ENCODE peak calls at places on chromosome 1, in nine cellular contexts. U is A549, Y is suprapubic skin, R is esophagus squamous epithelium, N is right lobe of liver, H is heart left ventricle, B is IMR-90, M is thyroid gland, I is body of pancreas. S is an unnamed sample.

GRCh38 chr1:169326644-169327316 is 40.8 kb downstream of the NME7 start:
- DNase-seq in U (no peak), Y (no peak), R (no peak), N (no peak), H (no peak), B (peak), M (no peak), I (no peak), S (no peak)

GRCh38 chr1:175419684-175420490 is 227.3 kb upstream of the KIAA0040 start:
- DNase-seq in U (no peak), Y (no peak), R (no peak), N (no peak), H (no peak), B (no peak), M (no peak), I (peak), S (no peak)

GRCh38 chr1:36089393-36090121 is 865 bp downstream of the ADPRS start:
- DNase-seq in U (no peak), Y (no peak), R (no peak), N (no peak), H (no peak), B (peak), M (peak), I (no peak), S (peak)

GRCh38 chr1:8880068-8880676 is 1.7 kb upstream of the ENO1 start:
- DNase-seq in U (peak), Y (no peak), R (no peak), N (peak), H (no peak), B (peak), M (peak), I (peak), S (no peak)

GRCh38 chr1:160260436-160261382 is 1.6 kb downstream of the DCAF8 start:
- DNase-seq in U (no peak), Y (no peak), R (no peak), N (no peak), H (no peak), B (peak), M (peak), I (no peak), S (no peak)

GRCh38 chr1:203287109-203287893 is 18.0 kb upstream of the BTG2 start:
- DNase-seq in U (no peak), Y (no peak), R (peak), N (peak), H (peak), B (no peak), M (no peak), I (peak), S (peak)

GRCh38 chr1:22048351-22049192 is 3.9 kb upstream of the CDC42 start:
- DNase-seq in U (no peak), Y (peak), R (no peak), N (no peak), H (peak), B (peak), M (no peak), I (no peak), S (no peak)

GRCh38 chr1:15948600-15949452 is 27.1 kb downstream of the ZBTB17 start:
- DNase-seq in U (no peak), Y (peak), R (no peak), N (no peak), H (peak), B (peak), M (peak), I (peak), S (no peak)

GRCh38 chr1:225881081-225882007 is 836 bp downstream of the TMEM63A start:
- DNase-seq in U (no peak), Y (no peak), R (no peak), N (peak), H (peak), B (peak), M (peak), I (peak), S (peak)

GRCh38 chr1:20485527-20486456 is at the start of gene CAMK2N1:
- DNase-seq in U (peak), Y (peak), R (no peak), N (peak), H (peak), B (peak), M (peak), I (peak), S (peak)

GRCh38 chr1:155513300-155513926 is 49.2 kb downstream of the ASH1L start:
- DNase-seq in U (peak), Y (no peak), R (no peak), N (no peak), H (no peak), B (peak), M (no peak), I (no peak), S (no peak)

GRCh38 chr1:33008051-33008914 is 28.4 kb downstream of the AK2 start:
- DNase-seq in U (no peak), Y (no peak), R (no peak), N (no peak), H (no peak), B (no peak), M (no peak), I (peak), S (no peak)

GRCh38 chr1:28199328-28200233 is 23.1 kb upstream of the PTAFR start:
- DNase-seq in U (no peak), Y (no peak), R (no peak), N (no peak), H (no peak), B (no peak), M (no peak), I (no peak), S (no peak)

GRCh38 chr1:156336242-156336641 is 1.9 kb downstream of the CCT3 start:
- DNase-seq in U (no peak), Y (no peak), R (no peak), N (no peak), H (no peak), B (no peak), M (no peak), I (no peak), S (no peak)

GRCh38 chr1:26971590-26971989 is 11.3 kb upstream of the KDF1 start:
- DNase-seq in U (no peak), Y (no peak), R (no peak), N (no peak), H (no peak), B (no peak), M (no peak), I (no peak), S (no peak)

GRCh38 chr1:31408788-31409318 is 4.2 kb upstream of the SERINC2 start:
- DNase-seq in U (no peak), Y (no peak), R (no peak), N (no peak), H (no peak), B (no peak), M (no peak), I (no peak), S (no peak)

GRCh38 chr1:57623039-57623790 is 199.4 kb upstream of the DAB1 start:
- DNase-seq in U (no peak), Y (no peak), R (no peak), N (no peak), H (peak), B (peak), M (no peak), I (no peak), S (no peak)

GRCh38 chr1:119005870-119006405 is 17.8 kb upstream of the TBX15 start:
- DNase-seq in U (no peak), Y (no peak), R (no peak), N (no peak), H (no peak), B (no peak), M (no peak), I (no peak), S (peak)

GRCh38 chr1:233240839-233241682 is 54.5 kb downstream of the PCNX2 start:
- DNase-seq in U (peak), Y (peak), R (no peak), N (peak), H (peak), B (peak), M (peak), I (peak), S (peak)

GRCh38 chr1:176177764-176178163 is 29.3 kb downstream of the COP1 start:
- DNase-seq in U (no peak), Y (no peak), R (no peak), N (no peak), H (no peak), B (no peak), M (no peak), I (no peak), S (no peak)

GRCh38 chr1:42930178-42931107 is 28.2 kb downstream of the SLC2A1 start:
- DNase-seq in U (no peak), Y (peak), R (no peak), N (no peak), H (no peak), B (no peak), M (no peak), I (no peak), S (peak)

GRCh38 chr1:59215766-59216291 is 81.1 kb upstream of the FGGY start:
- DNase-seq in U (no peak), Y (no peak), R (no peak), N (no peak), H (no peak), B (no peak), M (no peak), I (no peak), S (no peak)

GRCh38 chr1:162141273-162142023 is 72.0 kb downstream of the NOS1AP start:
- DNase-seq in U (no peak), Y (no peak), R (no peak), N (no peak), H (no peak), B (peak), M (no peak), I (no peak), S (no peak)

GRCh38 chr1:213051881-213052202 is 801 bp downstream of the RPS6KC1 start:
- DNase-seq in U (no peak), Y (no peak), R (no peak), N (no peak), H (no peak), B (no peak), M (no peak), I (no peak), S (no peak)

GRCh38 chr1:194533641-194534040 is 1347.2 kb upstream of the B3GALT2 start:
- DNase-seq in U (no peak), Y (no peak), R (no peak), N (no peak), H (no peak), B (peak), M (no peak), I (no peak), S (no peak)

GRCh38 chr1:205775015-205775716 is at the start of gene RAB29:
- DNase-seq in U (peak), Y (peak), R (peak), N (peak), H (peak), B (peak), M (peak), I (peak), S (peak)
- TF ChIP-seq POLR2A in U (no peak), Y (no peak), R (no peak), N (peak), H (peak), B (no peak), M (peak), I (no peak), S (no peak)

GRCh38 chr1:201705389-201705788 is 123.6 kb upstream of the IPO9 start:
- DNase-seq in U (no peak), Y (no peak), R (no peak), N (no peak), H (no peak), B (no peak), M (no peak), I (no peak), S (no peak)

GRCh38 chr1:201702936-201703335 is 126.0 kb upstream of the IPO9 start:
- DNase-seq in U (no peak), Y (no peak), R (no peak), N (no peak), H (peak), B (peak), M (peak), I (peak), S (no peak)

GRCh38 chr1:201704439-201704792 is 124.5 kb upstream of the IPO9 start:
- DNase-seq in U (no peak), Y (no peak), R (no peak), N (no peak), H (no peak), B (no peak), M (no peak), I (no peak), S (no peak)

GRCh38 chr1:201701831-201702230 is 127.1 kb upstream of the IPO9 start:
- DNase-seq in U (no peak), Y (no peak), R (no peak), N (no peak), H (no peak), B (no peak), M (no peak), I (no peak), S (no peak)

GRCh38 chr1:201703646-201704438 is 125.1 kb upstream of the IPO9 start:
- DNase-seq in U (peak), Y (peak), R (no peak), N (peak), H (peak), B (peak), M (peak), I (peak), S (peak)
- TF ChIP-seq POLR2A in U (no peak), Y (no peak), R (no peak), N (no peak), H (no peak), B (peak), M (no peak), I (no peak), S (no peak)

DNA sequence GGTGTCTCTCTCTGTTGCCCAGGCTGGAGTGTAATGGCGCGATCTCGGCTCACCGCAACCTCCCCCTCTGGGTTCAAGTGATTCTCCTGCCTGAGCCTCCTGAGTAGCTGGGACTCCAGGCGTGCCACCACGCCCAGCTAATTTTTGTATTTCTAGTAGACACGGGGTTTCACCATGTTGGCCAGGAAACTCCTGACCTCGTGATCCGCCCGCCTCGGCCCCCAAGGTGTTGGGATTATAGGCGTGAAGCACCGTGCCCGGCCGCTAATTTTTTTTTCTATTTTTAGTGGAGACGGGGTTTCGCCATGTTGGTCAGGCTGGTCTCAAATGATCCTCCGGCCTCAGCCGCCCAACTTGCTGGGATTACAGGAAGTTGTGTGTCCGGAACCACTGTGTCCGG is 597 bp downstream of the HORMAD1 start:
- DNase-seq in U (no peak), Y (no peak), R (no peak), N (no peak), H (no peak), B (no peak), M (no peak), I (no peak), S (no peak)
- TF ChIP-seq POLR2A in U (no peak), Y (no peak), R (no peak), N (no peak), H (no peak), B (no peak), M (no peak), I (no peak), S (no peak)

GRCh38 chr1:150017206-150017750 is 6.8 kb upstream of the OTUD7B start:
- DNase-seq in U (no peak), Y (no peak), R (no peak), N (no peak), H (no peak), B (no peak), M (no peak), I (peak), S (no peak)
- TF ChIP-seq POLR2A in U (no peak), Y (no peak), R (no peak), N (no peak), H (no peak), B (no peak), M (no peak), I (no peak), S (no peak)

DNA sequence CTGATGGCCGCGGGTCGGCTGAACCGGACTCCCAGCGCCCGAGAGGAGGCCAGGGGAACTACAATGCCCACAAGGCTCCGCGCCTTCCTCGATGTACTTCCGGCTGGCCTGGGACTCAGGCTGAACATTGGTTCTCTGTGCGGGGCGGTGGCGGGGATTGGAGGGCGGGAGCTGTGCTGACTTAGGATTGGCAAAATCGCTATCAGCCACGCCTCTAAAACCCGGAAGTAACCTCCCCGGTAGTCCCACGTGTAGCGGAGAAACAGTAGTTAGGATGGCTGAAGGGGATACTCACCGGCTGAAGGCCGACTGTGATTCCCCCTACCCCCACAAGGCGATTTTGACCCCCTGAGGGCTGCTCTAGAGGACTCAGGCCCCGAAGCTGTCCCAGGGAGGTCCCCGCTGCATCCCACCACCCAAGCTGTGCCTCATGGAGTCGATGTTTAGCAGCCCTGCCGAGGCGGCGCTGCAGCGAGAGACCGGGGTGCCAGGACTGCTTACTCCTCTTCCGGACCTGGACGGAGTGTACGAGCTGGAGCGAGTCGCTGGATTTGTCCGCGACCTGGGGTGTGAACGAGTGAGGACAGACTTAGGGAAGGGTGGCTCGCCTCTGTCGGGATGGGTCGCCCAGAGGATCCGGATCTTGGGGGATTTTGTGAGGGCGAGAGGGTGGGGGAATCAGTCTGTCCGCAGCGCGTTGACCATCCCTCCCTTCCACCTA is at the start of gene DPH2:
- DNase-seq in U (peak), Y (peak), R (peak), N (peak), H (peak), B (peak), M (peak), I (peak), S (peak)
- TF ChIP-seq POLR2A in U (peak), Y (no peak), R (no peak), N (peak), H (peak), B (no peak), M (no peak), I (no peak), S (no peak)

GRCh38 chr1:113917400-113918082 is 11.6 kb upstream of the HIPK1 start:
- DNase-seq in U (no peak), Y (no peak), R (no peak), N (no peak), H (no peak), B (peak), M (no peak), I (no peak), S (no peak)

GRCh38 chr1:113912594-113913311 is 7.6 kb downstream of the DCLRE1B start:
- DNase-seq in U (no peak), Y (no peak), R (no peak), N (no peak), H (peak), B (peak), M (peak), I (peak), S (no peak)

GRCh38 chr1:113913312-113913668 is 8.2 kb downstream of the DCLRE1B start:
- DNase-seq in U (no peak), Y (no peak), R (no peak), N (no peak), H (no peak), B (no peak), M (no peak), I (no peak), S (no peak)

GRCh38 chr1:113916974-113917373 is 11.8 kb downstream of the DCLRE1B start:
- DNase-seq in U (no peak), Y (no peak), R (no peak), N (no peak), H (no peak), B (no peak), M (no peak), I (no peak), S (no peak)

GRCh38 chr1:113913887-113914664 is 8.9 kb downstream of the DCLRE1B start:
- DNase-seq in U (no peak), Y (no peak), R (no peak), N (no peak), H (no peak), B (no peak), M (no peak), I (no peak), S (no peak)
- TF ChIP-seq POLR2A in U (no peak), Y (no peak), R (no peak), N (no peak), H (no peak), B (no peak), M (no peak), I (no peak), S (no peak)

GRCh38 chr1:229428256-229428655 is 5.6 kb downstream of the ACTA1 start:
- DNase-seq in U (no peak), Y (no peak), R (no peak), N (no peak), H (no peak), B (no peak), M (no peak), I (no peak), S (no peak)
- TF ChIP-seq POLR2A in U (no peak), Y (no peak), R (no peak), N (no peak), H (no peak), B (no peak), M (no peak), I (no peak), S (no peak)

DNA sequence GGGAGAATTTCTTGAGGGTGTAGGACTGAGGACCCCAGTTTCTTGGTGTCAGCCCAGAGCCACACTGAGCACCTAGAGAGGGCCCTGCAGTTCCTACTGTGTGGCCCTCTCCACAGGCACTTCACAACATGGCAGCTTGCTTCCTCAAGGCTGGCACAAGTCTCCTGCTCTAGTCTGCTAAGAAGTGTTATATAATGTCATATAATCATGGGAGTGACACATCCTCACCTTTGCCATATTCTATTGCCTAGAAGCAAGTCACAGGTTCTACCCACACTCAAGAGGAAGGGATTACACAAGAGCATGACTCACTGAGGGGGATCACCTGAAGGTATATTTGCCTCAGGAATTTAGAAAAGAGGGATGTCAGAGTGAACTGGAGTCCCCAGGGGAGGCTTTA is 5.5 kb upstream of the SNX27 start:
- DNase-seq in U (no peak), Y (no peak), R (no peak), N (no peak), H (no peak), B (peak), M (no peak), I (no peak), S (no peak)
- TF ChIP-seq POLR2A in U (no peak), Y (no peak), R (no peak), N (no peak), H (no peak), B (no peak), M (no peak), I (no peak), S (no peak)

GRCh38 chr1:201503397-201504176 is 3.3 kb downstream of the CSRP1 start:
- DNase-seq in U (peak), Y (no peak), R (no peak), N (no peak), H (peak), B (peak), M (peak), I (peak), S (peak)
- TF ChIP-seq POLR2A in U (no peak), Y (no peak), R (no peak), N (peak), H (no peak), B (peak), M (no peak), I (no peak), S (no peak)

DNA sequence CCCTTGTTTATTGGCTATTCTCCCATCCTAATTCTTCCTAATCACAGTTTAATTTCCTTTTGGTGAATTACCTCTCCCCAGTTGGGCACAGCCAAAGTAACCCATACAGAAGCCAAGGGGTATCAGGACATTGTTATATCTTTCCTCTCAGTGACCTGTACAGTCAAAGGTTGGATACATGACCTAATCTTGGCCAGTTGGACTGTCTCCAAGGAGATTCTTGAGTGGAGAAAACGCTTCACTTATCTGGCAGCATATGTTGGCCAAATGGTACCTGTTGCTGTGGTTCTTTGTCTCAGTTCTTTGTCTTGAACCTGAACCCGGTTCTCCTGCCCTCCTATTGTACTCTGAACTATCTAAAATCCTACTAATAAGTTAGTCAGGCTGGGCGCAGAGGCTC is 15.3 kb upstream of the TBCE start:
- DNase-seq in U (no peak), Y (no peak), R (no peak), N (no peak), H (no peak), B (no peak), M (no peak), I (no peak), S (no peak)
- TF ChIP-seq POLR2A in U (no peak), Y (no peak), R (no peak), N (no peak), H (no peak), B (no peak), M (no peak), I (no peak), S (no peak)

S was measured in spleen.